ENCODE peak calls at places on chromosomes 7 and 10, in seven cellular contexts. One of them, this sample, is unnamed.

GRCh38 chr10:97821308-97822038 is 28.2 kb upstream of the GOLGA7B start:
- DNase-seq in psoas muscle: peak; percentile 80
- DNase-seq in A172: peak; percentile 51
- DNase-seq in mucosa of gallbladder: no peak
- DNase-seq in mesothelial cell of epicardium: no peak
- DNase-seq in HCT116: no peak
- DNase-seq in activated CD8-positive, alpha-beta T cell treated with anti-CD3 and anti-CD28 coated beads for 36 hours: no peak
- DNase-seq in this sample: no peak

GRCh38 chr7:39700932-39701331 is 77.6 kb downstream of the RALA start:
- DNase-seq in psoas muscle: no peak
- DNase-seq in A172: no peak
- DNase-seq in mucosa of gallbladder: peak; percentile 60
- DNase-seq in mesothelial cell of epicardium: no peak
- DNase-seq in HCT116: no peak
- DNase-seq in activated CD8-positive, alpha-beta T cell treated with anti-CD3 and anti-CD28 coated beads for 36 hours: no peak
- DNase-seq in this sample: no peak

GRCh38 chr10:126014309-126014708 is 117.9 kb downstream of the FANK1 start:
- DNase-seq in psoas muscle: no peak
- DNase-seq in A172: peak; percentile 11
- DNase-seq in mucosa of gallbladder: no peak
- DNase-seq in mesothelial cell of epicardium: no peak
- DNase-seq in HCT116: no peak
- DNase-seq in activated CD8-positive, alpha-beta T cell treated with anti-CD3 and anti-CD28 coated beads for 36 hours: no peak
- DNase-seq in this sample: no peak

GRCh38 chr10:821322-821721 is 110.2 kb downstream of the LARP4B start:
- DNase-seq in psoas muscle: no peak
- DNase-seq in A172: peak; percentile 17
- DNase-seq in mucosa of gallbladder: no peak
- DNase-seq in mesothelial cell of epicardium: no peak
- DNase-seq in HCT116: no peak
- DNase-seq in activated CD8-positive, alpha-beta T cell treated with anti-CD3 and anti-CD28 coated beads for 36 hours: no peak
- DNase-seq in this sample: no peak

GRCh38 chr10:124316316-124316715 is 102.4 kb downstream of the OAT start:
- DNase-seq in psoas muscle: no peak
- DNase-seq in A172: no peak
- DNase-seq in mucosa of gallbladder: no peak
- DNase-seq in mesothelial cell of epicardium: no peak
- DNase-seq in HCT116: no peak
- DNase-seq in activated CD8-positive, alpha-beta T cell treated with anti-CD3 and anti-CD28 coated beads for 36 hours: no peak
- DNase-seq in this sample: no peak

GRCh38 chr7:27808626-27809025 is 68.7 kb downstream of the TAX1BP1 start:
- DNase-seq in psoas muscle: no peak
- DNase-seq in A172: peak; percentile 55
- DNase-seq in mucosa of gallbladder: no peak
- DNase-seq in mesothelial cell of epicardium: no peak
- DNase-seq in HCT116: no peak
- DNase-seq in activated CD8-positive, alpha-beta T cell treated with anti-CD3 and anti-CD28 coated beads for 36 hours: no peak
- DNase-seq in this sample: no peak

GRCh38 chr7:100603697-100604077 is 1.5 kb downstream of the PCOLCE start:
- DNase-seq in psoas muscle: no peak
- DNase-seq in A172: no peak
- DNase-seq in mucosa of gallbladder: no peak
- DNase-seq in mesothelial cell of epicardium: no peak
- DNase-seq in HCT116: no peak
- DNase-seq in activated CD8-positive, alpha-beta T cell treated with anti-CD3 and anti-CD28 coated beads for 36 hours: no peak
- DNase-seq in this sample: no peak

GRCh38 chr7:66699998-66700397 is 40.5 kb upstream of the RABGEF1 start:
- DNase-seq in psoas muscle: no peak
- DNase-seq in A172: no peak
- DNase-seq in mucosa of gallbladder: peak; percentile 48
- DNase-seq in mesothelial cell of epicardium: no peak
- DNase-seq in HCT116: no peak
- DNase-seq in activated CD8-positive, alpha-beta T cell treated with anti-CD3 and anti-CD28 coated beads for 36 hours: no peak
- DNase-seq in this sample: no peak

GRCh38 chr10:128563904-128564303 is 437.7 kb upstream of the MKI67 start:
- DNase-seq in psoas muscle: no peak
- DNase-seq in A172: no peak
- DNase-seq in mucosa of gallbladder: no peak
- DNase-seq in mesothelial cell of epicardium: no peak
- DNase-seq in HCT116: no peak
- DNase-seq in activated CD8-positive, alpha-beta T cell treated with anti-CD3 and anti-CD28 coated beads for 36 hours: no peak
- DNase-seq in this sample: no peak

GRCh38 chr10:3192856-3193635 is 20.5 kb upstream of the PITRM1 start:
- DNase-seq in psoas muscle: no peak
- DNase-seq in A172: peak; percentile 54
- DNase-seq in mucosa of gallbladder: peak; percentile 56
- DNase-seq in mesothelial cell of epicardium: no peak
- DNase-seq in HCT116: peak; percentile 34
- DNase-seq in activated CD8-positive, alpha-beta T cell treated with anti-CD3 and anti-CD28 coated beads for 36 hours: peak; percentile 69
- DNase-seq in this sample: peak; percentile 66

GRCh38 chr10:44939691-44940401 is 19.8 kb upstream of the RASSF4 start:
- DNase-seq in psoas muscle: no peak
- DNase-seq in A172: no peak
- DNase-seq in mucosa of gallbladder: no peak
- DNase-seq in mesothelial cell of epicardium: no peak
- DNase-seq in HCT116: no peak
- DNase-seq in activated CD8-positive, alpha-beta T cell treated with anti-CD3 and anti-CD28 coated beads for 36 hours: no peak
- DNase-seq in this sample: no peak

GRCh38 chr10:36624551-36625100 is 500.8 kb upstream of the ANKRD30A start:
- DNase-seq in psoas muscle: no peak
- DNase-seq in A172: no peak
- DNase-seq in mucosa of gallbladder: no peak
- DNase-seq in mesothelial cell of epicardium: no peak
- DNase-seq in HCT116: no peak
- DNase-seq in activated CD8-positive, alpha-beta T cell treated with anti-CD3 and anti-CD28 coated beads for 36 hours: no peak
- DNase-seq in this sample: no peak

GRCh38 chr7:138829335-138829734 is 31.3 kb upstream of the ATP6V0A4 start:
- DNase-seq in psoas muscle: no peak
- DNase-seq in A172: no peak
- DNase-seq in mucosa of gallbladder: no peak
- DNase-seq in mesothelial cell of epicardium: no peak
- DNase-seq in HCT116: no peak
- DNase-seq in activated CD8-positive, alpha-beta T cell treated with anti-CD3 and anti-CD28 coated beads for 36 hours: no peak
- DNase-seq in this sample: no peak

GRCh38 chr10:74922921-74923320 is 96.5 kb downstream of the KAT6B start:
- DNase-seq in psoas muscle: no peak
- DNase-seq in A172: peak; percentile 47
- DNase-seq in mucosa of gallbladder: no peak
- DNase-seq in mesothelial cell of epicardium: no peak
- DNase-seq in HCT116: no peak
- DNase-seq in activated CD8-positive, alpha-beta T cell treated with anti-CD3 and anti-CD28 coated beads for 36 hours: no peak
- DNase-seq in this sample: no peak

GRCh38 chr10:62893036-62893435 is 76.9 kb upstream of the EGR2 start:
- DNase-seq in psoas muscle: no peak
- DNase-seq in A172: no peak
- DNase-seq in mucosa of gallbladder: no peak
- DNase-seq in mesothelial cell of epicardium: no peak
- DNase-seq in HCT116: no peak
- DNase-seq in activated CD8-positive, alpha-beta T cell treated with anti-CD3 and anti-CD28 coated beads for 36 hours: peak; percentile 3
- DNase-seq in this sample: no peak

GRCh38 chr7:132614428-132615076 is 38.3 kb upstream of the PLXNA4 start:
- DNase-seq in psoas muscle: peak; percentile 59
- DNase-seq in A172: no peak
- DNase-seq in mucosa of gallbladder: peak; percentile 15
- DNase-seq in mesothelial cell of epicardium: no peak
- DNase-seq in HCT116: no peak
- DNase-seq in activated CD8-positive, alpha-beta T cell treated with anti-CD3 and anti-CD28 coated beads for 36 hours: no peak
- DNase-seq in this sample: no peak

GRCh38 chr10:132417957-132418441 is 21.0 kb downstream of the PWWP2B start:
- DNase-seq in psoas muscle: no peak
- DNase-seq in A172: no peak
- DNase-seq in mucosa of gallbladder: no peak
- DNase-seq in mesothelial cell of epicardium: no peak
- DNase-seq in HCT116: no peak
- DNase-seq in activated CD8-positive, alpha-beta T cell treated with anti-CD3 and anti-CD28 coated beads for 36 hours: no peak
- DNase-seq in this sample: no peak

GRCh38 chr7:32293833-32294232 is 196.3 kb downstream of the LSM5 start:
- DNase-seq in psoas muscle: no peak
- DNase-seq in A172: no peak
- DNase-seq in mucosa of gallbladder: no peak
- DNase-seq in mesothelial cell of epicardium: no peak
- DNase-seq in HCT116: no peak
- DNase-seq in activated CD8-positive, alpha-beta T cell treated with anti-CD3 and anti-CD28 coated beads for 36 hours: no peak
- DNase-seq in this sample: no peak

GRCh38 chr10:113169853-113170455 is 219.9 kb downstream of the TCF7L2 start:
- DNase-seq in psoas muscle: no peak
- DNase-seq in A172: no peak
- DNase-seq in mucosa of gallbladder: no peak
- DNase-seq in mesothelial cell of epicardium: no peak
- DNase-seq in HCT116: no peak
- DNase-seq in activated CD8-positive, alpha-beta T cell treated with anti-CD3 and anti-CD28 coated beads for 36 hours: peak; percentile 53
- DNase-seq in this sample: peak; percentile 29

GRCh38 chr10:16992611-16993119 is 136.9 kb downstream of the CUBN start:
- DNase-seq in psoas muscle: no peak
- DNase-seq in A172: no peak
- DNase-seq in mucosa of gallbladder: no peak
- DNase-seq in mesothelial cell of epicardium: no peak
- DNase-seq in HCT116: no peak
- DNase-seq in activated CD8-positive, alpha-beta T cell treated with anti-CD3 and anti-CD28 coated beads for 36 hours: no peak
- DNase-seq in this sample: no peak

GRCh38 chr10:86198271-86198670 is 168.3 kb downstream of the GRID1 start:
- DNase-seq in psoas muscle: no peak
- DNase-seq in A172: no peak
- DNase-seq in mucosa of gallbladder: no peak
- DNase-seq in mesothelial cell of epicardium: no peak
- DNase-seq in HCT116: no peak
- DNase-seq in activated CD8-positive, alpha-beta T cell treated with anti-CD3 and anti-CD28 coated beads for 36 hours: no peak
- DNase-seq in this sample: no peak

GRCh38 chr7:193538-194256 is 1.3 kb downstream of the FAM20C start:
- DNase-seq in psoas muscle: no peak
- DNase-seq in A172: no peak
- DNase-seq in mucosa of gallbladder: no peak
- DNase-seq in mesothelial cell of epicardium: no peak
- DNase-seq in HCT116: no peak
- DNase-seq in activated CD8-positive, alpha-beta T cell treated with anti-CD3 and anti-CD28 coated beads for 36 hours: no peak
- DNase-seq in this sample: peak; percentile 20

GRCh38 chr7:128848289-128849155 is 14.1 kb upstream of the ATP6V1F start:
- DNase-seq in psoas muscle: no peak
- DNase-seq in A172: no peak
- DNase-seq in mucosa of gallbladder: no peak
- DNase-seq in mesothelial cell of epicardium: no peak
- DNase-seq in HCT116: no peak
- DNase-seq in activated CD8-positive, alpha-beta T cell treated with anti-CD3 and anti-CD28 coated beads for 36 hours: no peak
- DNase-seq in this sample: no peak

GRCh38 chr7:121872831-121873764 is at the start of gene PTPRZ1:
- DNase-seq in psoas muscle: peak; percentile 37
- DNase-seq in A172: no peak
- DNase-seq in mucosa of gallbladder: no peak
- DNase-seq in mesothelial cell of epicardium: peak; percentile 31
- DNase-seq in HCT116: no peak
- DNase-seq in activated CD8-positive, alpha-beta T cell treated with anti-CD3 and anti-CD28 coated beads for 36 hours: no peak
- DNase-seq in this sample: peak; percentile 2

GRCh38 chr7:55055479-55055878 is 36.7 kb downstream of the EGFR start:
- DNase-seq in psoas muscle: no peak
- DNase-seq in A172: no peak
- DNase-seq in mucosa of gallbladder: no peak
- DNase-seq in mesothelial cell of epicardium: no peak
- DNase-seq in HCT116: no peak
- DNase-seq in activated CD8-positive, alpha-beta T cell treated with anti-CD3 and anti-CD28 coated beads for 36 hours: no peak
- DNase-seq in this sample: no peak

GRCh38 chr7:137080516-137081203 is 212.2 kb downstream of the CHRM2 start:
- DNase-seq in psoas muscle: no peak
- DNase-seq in A172: no peak
- DNase-seq in mucosa of gallbladder: no peak
- DNase-seq in mesothelial cell of epicardium: no peak
- DNase-seq in HCT116: no peak
- DNase-seq in activated CD8-positive, alpha-beta T cell treated with anti-CD3 and anti-CD28 coated beads for 36 hours: no peak
- DNase-seq in this sample: no peak

GRCh38 chr7:151754142-151754590 is 122.7 kb downstream of the PRKAG2 start:
- DNase-seq in psoas muscle: peak; percentile 93
- DNase-seq in A172: peak; percentile 99
- DNase-seq in mucosa of gallbladder: peak; percentile 90
- DNase-seq in mesothelial cell of epicardium: peak; percentile 65
- DNase-seq in HCT116: peak; percentile 93
- DNase-seq in activated CD8-positive, alpha-beta T cell treated with anti-CD3 and anti-CD28 coated beads for 36 hours: peak; percentile 30
- DNase-seq in this sample: peak; percentile 25

GRCh38 chr7:142300689-142301088 is 42.8 kb upstream of the PRSS58 start:
- DNase-seq in psoas muscle: no peak
- DNase-seq in A172: no peak
- DNase-seq in mucosa of gallbladder: no peak
- DNase-seq in mesothelial cell of epicardium: no peak
- DNase-seq in HCT116: peak; percentile 28
- DNase-seq in activated CD8-positive, alpha-beta T cell treated with anti-CD3 and anti-CD28 coated beads for 36 hours: peak; percentile 62
- DNase-seq in this sample: peak; percentile 60

GRCh38 chr7:42080831-42081230 is 156.2 kb downstream of the GLI3 start:
- DNase-seq in psoas muscle: no peak
- DNase-seq in A172: no peak
- DNase-seq in mucosa of gallbladder: no peak
- DNase-seq in mesothelial cell of epicardium: no peak
- DNase-seq in HCT116: no peak
- DNase-seq in activated CD8-positive, alpha-beta T cell treated with anti-CD3 and anti-CD28 coated beads for 36 hours: no peak
- DNase-seq in this sample: no peak

GRCh38 chr7:68969571-68969970 is 628.7 kb upstream of the AUTS2 start:
- DNase-seq in psoas muscle: no peak
- DNase-seq in A172: no peak
- DNase-seq in mucosa of gallbladder: no peak
- DNase-seq in mesothelial cell of epicardium: no peak
- DNase-seq in HCT116: no peak
- DNase-seq in activated CD8-positive, alpha-beta T cell treated with anti-CD3 and anti-CD28 coated beads for 36 hours: no peak
- DNase-seq in this sample: no peak

GRCh38 chr7:6008668-6009611 is at the start of the genes AIMP2 and PMS2:
- DNase-seq in psoas muscle: peak; percentile 99
- DNase-seq in A172: peak; percentile 99
- DNase-seq in mucosa of gallbladder: peak; percentile 99
- DNase-seq in mesothelial cell of epicardium: peak; percentile 94
- DNase-seq in HCT116: peak; percentile 98
- DNase-seq in activated CD8-positive, alpha-beta T cell treated with anti-CD3 and anti-CD28 coated beads for 36 hours: peak; percentile 99
- DNase-seq in this sample: peak; percentile 99

GRCh38 chr10:79296431-79296830 is 50.8 kb upstream of the PPIF start:
- DNase-seq in psoas muscle: no peak
- DNase-seq in A172: no peak
- DNase-seq in mucosa of gallbladder: no peak
- DNase-seq in mesothelial cell of epicardium: no peak
- DNase-seq in HCT116: no peak
- DNase-seq in activated CD8-positive, alpha-beta T cell treated with anti-CD3 and anti-CD28 coated beads for 36 hours: no peak
- DNase-seq in this sample: no peak

GRCh38 chr7:110677405-110677804 is 413.5 kb upstream of the LRRN3 start:
- DNase-seq in psoas muscle: no peak
- DNase-seq in A172: no peak
- DNase-seq in mucosa of gallbladder: no peak
- DNase-seq in mesothelial cell of epicardium: no peak
- DNase-seq in HCT116: no peak
- DNase-seq in activated CD8-positive, alpha-beta T cell treated with anti-CD3 and anti-CD28 coated beads for 36 hours: no peak
- DNase-seq in this sample: no peak

GRCh38 chr10:47294057-47294456 is 5.9 kb upstream of the GDF10 start:
- DNase-seq in psoas muscle: no peak
- DNase-seq in A172: no peak
- DNase-seq in mucosa of gallbladder: no peak
- DNase-seq in mesothelial cell of epicardium: no peak
- DNase-seq in HCT116: no peak
- DNase-seq in activated CD8-positive, alpha-beta T cell treated with anti-CD3 and anti-CD28 coated beads for 36 hours: no peak
- DNase-seq in this sample: no peak

GRCh38 chr10:86041116-86041515 is 325.5 kb downstream of the GRID1 start:
- DNase-seq in psoas muscle: no peak
- DNase-seq in A172: no peak
- DNase-seq in mucosa of gallbladder: no peak
- DNase-seq in mesothelial cell of epicardium: no peak
- DNase-seq in HCT116: no peak
- DNase-seq in activated CD8-positive, alpha-beta T cell treated with anti-CD3 and anti-CD28 coated beads for 36 hours: no peak
- DNase-seq in this sample: no peak

This sample was measured in stimulated activated CD4-positive, alpha-beta T cell treated with anti-CD3 and anti-CD28 coated beads, Interleukin-15, amount 100 ng/mL, for 24 hours.